ENCODE peak calls at places on chromosome 7, in four cellular contexts. B is GM12891, Q is K562, K is GM12878. D is an unnamed sample.

GRCh38 chr7:140982508-140982907 is 32.2 kb downstream of the MRPS33 start:
- DNase-seq in K (no peak), B (no peak), Q (no peak), D (peak; percentile 90)

GRCh38 chr7:40192036-40192435 is 57.2 kb downstream of the SUGCT start:
- DNase-seq in K (no peak), Q (no peak), B (no peak), D (no peak)

GRCh38 chr7:30655096-30655970 is 26.9 kb downstream of the CRHR2 start:
- DNase-seq in Q (no peak), K (no peak), B (no peak), D (no peak)

GRCh38 chr7:74061840-74062539 is 21.6 kb upstream of the LIMK1 start:
- DNase-seq in K (no peak), Q (peak; percentile 73), B (peak; percentile 72), D (peak; percentile 72)

GRCh38 chr7:111835066-111835465 is 272.8 kb upstream of the IMMP2L start:
- DNase-seq in K (no peak), Q (no peak), B (no peak), D (no peak)

GRCh38 chr7:56121440-56121839 is 5.2 kb upstream of the NUPR2 start:
- DNase-seq in Q (no peak), B (no peak), K (no peak), D (no peak)

GRCh38 chr7:22137026-22137425 is 191.3 kb upstream of the CDCA7L start:
- DNase-seq in K (no peak), B (no peak), Q (no peak), D (no peak)

GRCh38 chr7:45923290-45923689 is 2.2 kb upstream of the IGFBP3 start:
- DNase-seq in B (no peak), Q (peak; percentile 48), K (no peak), D (peak; percentile 46)

GRCh38 chr7:74405899-74406512 is 47.7 kb upstream of the GTF2IRD1 start:
- DNase-seq in K (no peak), B (no peak), Q (no peak), D (peak; percentile 89)

GRCh38 chr7:74006032-74006431 is 21.9 kb upstream of the ELN start:
- DNase-seq in B (no peak), Q (no peak), K (no peak), D (no peak)

GRCh38 chr7:25666671-25667060 is 438.4 kb upstream of the NPVF start:
- DNase-seq in B (no peak), Q (no peak), K (no peak), D (no peak)

GRCh38 chr7:136526408-136527105 is 341.9 kb upstream of the CHRM2 start:
- DNase-seq in B (no peak), K (no peak), Q (no peak), D (no peak)

GRCh38 chr7:116364469-116364868 is 135.1 kb upstream of the CAV2 start:
- DNase-seq in Q (no peak), B (no peak), K (no peak), D (no peak)

GRCh38 chr7:12389089-12389700 is 14.5 kb downstream of the VWDE start:
- DNase-seq in B (no peak), K (no peak), Q (peak; percentile 58), D (peak; percentile 45)

GRCh38 chr7:11702938-11703337 is 129.1 kb downstream of the THSD7A start:
- DNase-seq in K (no peak), Q (no peak), B (no peak), D (no peak)

GRCh38 chr7:7157177-7157886 is 25.0 kb upstream of the C1GALT1 start:
- DNase-seq in Q (no peak), K (peak; percentile 45), B (no peak), D (peak; percentile 70)

GRCh38 chr7:158030566-158030965 is 557.1 kb downstream of the PTPRN2 start:
- DNase-seq in K (no peak), Q (no peak), B (no peak), D (no peak)

GRCh38 chr7:158028290-158028941 is 559.2 kb downstream of the PTPRN2 start:
- DNase-seq in B (no peak), Q (no peak), K (no peak), D (no peak)

GRCh38 chr7:158029431-158029938 is 558.1 kb downstream of the PTPRN2 start:
- DNase-seq in Q (no peak), B (no peak), K (no peak), D (no peak)

GRCh38 chr7:158028971-158029370 is 558.7 kb downstream of the PTPRN2 start:
- DNase-seq in B (no peak), Q (no peak), K (no peak), D (no peak)

GRCh38 chr7:158030071-158030470 is 557.6 kb downstream of the PTPRN2 start:
- DNase-seq in B (no peak), Q (no peak), K (no peak), D (no peak)
- TF ChIP-seq SPI1 in B (no peak), Q (no peak), K (no peak), D (no peak)

DNA sequence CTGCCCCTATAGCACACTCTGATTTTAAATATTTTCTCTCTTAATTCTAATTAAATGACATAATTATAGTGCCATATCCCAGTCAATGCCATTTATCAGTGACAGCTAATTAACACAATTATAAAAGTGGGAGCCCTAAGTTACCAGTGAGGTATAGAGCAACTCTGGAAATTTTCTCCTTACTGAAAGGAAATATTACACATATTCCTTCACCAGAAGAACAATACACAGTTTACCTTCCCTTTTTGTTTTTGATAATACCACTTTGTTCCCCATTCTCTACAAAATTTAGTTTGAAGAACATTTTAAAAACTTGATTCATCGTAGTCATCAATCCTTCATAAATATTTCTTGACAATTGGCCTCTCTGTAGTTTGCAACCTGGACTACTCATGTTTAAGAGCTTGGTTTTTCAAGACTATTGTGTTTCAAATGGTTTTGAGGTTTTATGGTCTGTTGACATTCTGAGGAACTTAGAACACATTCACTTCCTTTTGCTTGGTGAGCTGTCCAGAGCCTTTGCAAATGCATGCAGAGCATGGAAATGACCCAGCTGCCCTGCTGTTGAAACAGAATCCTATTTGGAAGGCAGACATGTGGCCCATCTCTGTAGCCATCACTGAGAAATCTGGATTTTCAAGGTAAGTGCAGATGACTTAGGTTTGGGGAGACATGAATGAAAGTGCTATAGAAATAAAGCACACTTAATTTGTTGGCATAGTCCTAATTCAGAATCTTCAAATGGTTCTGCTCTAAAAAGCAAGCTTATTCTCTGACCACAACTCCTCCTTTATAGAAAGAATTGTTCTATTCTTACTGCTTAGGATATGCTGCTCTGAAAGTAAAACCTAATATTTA is at the start of gene GPR141:
- DNase-seq in B (no peak), K (peak; percentile 93), Q (no peak), D (peak; percentile 55)
- TF ChIP-seq SPI1 in B (peak; percentile 88), K (peak; percentile 88), Q (no peak), D (peak; percentile 86)

GRCh38 chr7:29479606-29480200 is 83.9 kb upstream of the PRR15 start:
- DNase-seq in K (no peak), B (no peak), Q (no peak), D (no peak)

GRCh38 chr7:29482056-29482455 is 81.6 kb upstream of the PRR15 start:
- DNase-seq in B (no peak), K (no peak), Q (no peak), D (no peak)

GRCh38 chr7:29480934-29481625 is 82.6 kb upstream of the PRR15 start:
- DNase-seq in K (no peak), B (no peak), Q (no peak), D (no peak)

GRCh38 chr7:29478687-29479086 is 84.9 kb upstream of the PRR15 start:
- DNase-seq in Q (no peak), K (no peak), B (no peak), D (no peak)

DNA sequence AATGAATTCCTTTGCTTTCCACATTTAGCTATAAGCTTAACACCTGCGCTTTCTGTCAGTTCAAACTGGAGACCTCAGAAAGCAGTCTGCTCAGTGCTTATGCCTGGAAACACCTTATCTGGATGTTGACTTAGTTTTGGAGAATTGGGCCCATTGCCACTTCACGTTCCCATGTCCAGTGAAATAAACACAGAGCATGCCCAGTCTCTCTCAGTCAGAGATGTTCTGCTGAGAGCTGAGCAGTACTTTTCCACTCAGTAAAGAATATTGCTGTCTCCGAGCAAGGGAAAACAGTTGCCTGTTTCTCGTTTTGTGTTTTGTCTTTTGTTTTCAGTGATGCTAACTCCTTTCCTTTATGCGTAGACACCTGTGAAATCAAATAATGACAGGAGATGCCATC is 83.2 kb upstream of the PRR15 start:
- DNase-seq in K (no peak), B (no peak), Q (no peak), D (no peak)
- TF ChIP-seq SPI1 in K (no peak), B (no peak), Q (no peak), D (no peak)

GRCh38 chr7:85483205-85483604 is 296.3 kb upstream of the SEMA3D start:
- DNase-seq in K (no peak), Q (no peak), B (no peak), D (no peak)
- TF ChIP-seq SPI1 in K (no peak), Q (no peak), B (no peak), D (no peak)

GRCh38 chr7:1679326-1679965 is 9.4 kb downstream of the ELFN1 start:
- DNase-seq in K (no peak), B (no peak), Q (no peak), D (no peak)
- TF ChIP-seq SPI1 in K (no peak), B (no peak), Q (no peak), D (no peak)

DNA sequence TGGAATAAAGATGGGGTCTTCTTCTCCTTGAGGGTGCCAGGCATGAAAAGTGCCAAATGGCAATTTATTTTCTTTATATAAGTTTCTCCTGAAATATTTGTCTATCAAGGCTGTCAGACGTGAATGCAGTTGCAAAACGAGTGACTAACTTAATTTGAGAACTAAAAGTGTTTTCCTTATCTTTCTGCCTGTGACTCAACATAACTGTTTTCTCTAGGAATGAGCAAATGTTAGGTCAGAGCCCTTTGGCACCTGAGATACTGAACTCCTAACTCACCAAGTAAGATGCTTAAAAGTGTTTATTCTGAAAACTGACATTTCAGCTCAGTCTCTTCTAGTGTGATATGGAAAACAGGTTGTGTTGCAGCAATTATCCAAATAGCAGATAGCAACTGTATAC is 197.0 kb downstream of the STK31 start:
- DNase-seq in Q (no peak), K (no peak), B (no peak), D (no peak)
- TF ChIP-seq SPI1 in Q (no peak), K (no peak), B (no peak), D (no peak)

DNA sequence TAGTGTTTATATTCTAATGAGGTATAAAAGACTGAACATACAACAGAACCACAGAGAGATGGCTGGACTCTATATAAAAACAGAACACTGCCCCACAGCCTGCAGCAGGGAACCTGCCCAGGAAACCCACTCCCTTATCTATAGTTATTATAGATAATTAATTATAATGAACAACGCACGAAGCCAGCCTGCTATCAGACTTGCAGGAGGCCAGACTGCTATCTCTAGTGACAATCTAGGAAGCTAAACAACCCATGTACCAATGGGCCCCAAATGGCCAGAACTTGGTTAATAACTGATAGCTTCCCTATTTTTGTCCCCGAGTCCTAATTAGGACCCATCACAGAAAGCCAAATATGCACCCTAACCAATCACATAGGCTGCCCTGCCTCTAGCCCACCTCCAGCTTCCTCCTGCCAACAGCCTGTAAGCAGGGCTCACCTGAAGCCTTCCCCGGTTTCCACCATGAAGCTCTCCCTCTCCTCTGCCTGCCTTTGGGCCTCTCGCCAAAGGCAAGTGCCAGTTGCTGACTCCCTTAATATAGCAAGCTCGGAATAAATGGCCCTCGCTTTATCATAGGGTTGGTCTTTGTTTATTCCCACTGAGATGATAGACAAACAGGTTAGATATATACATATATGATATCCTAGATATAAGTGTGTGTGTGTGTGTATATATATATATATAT is 74.5 kb downstream of the SYPL1 start:
- DNase-seq in Q (no peak), K (no peak), B (no peak), D (no peak)
- TF ChIP-seq SPI1 in Q (no peak), K (no peak), B (no peak), D (no peak)

D was measured in HL-60.